ENCODE peak calls at places on chromosomes 6 and 20, in seven cellular contexts. One of them, this sample, is unnamed. For H3K4me1, the result is how much of the 10 kb centered on the place peaks cover.

GRCh38 chr6:111601875-111602274 is 3.8 kb downstream of the TRAF3IP2 start:
- DNase-seq in spleen: no peak
- DNase-seq in HepG2: no peak
- DNase-seq in HCT116: no peak
- DNase-seq in prostate gland: peak
- DNase-seq in H1: no peak
- DNase-seq in sigmoid colon: peak
- DNase-seq in this sample: no peak

GRCh38 chr20:53980101-53980500 is 90.3 kb downstream of the BCAS1 start:
- DNase-seq in spleen: no peak
- DNase-seq in HepG2: no peak
- DNase-seq in HCT116: no peak
- DNase-seq in prostate gland: no peak
- DNase-seq in H1: no peak
- DNase-seq in sigmoid colon: no peak
- DNase-seq in this sample: no peak

GRCh38 chr6:140623498-140623897 is 1249.0 kb upstream of the CITED2 start:
- DNase-seq in spleen: no peak
- DNase-seq in HepG2: no peak
- DNase-seq in HCT116: peak
- DNase-seq in prostate gland: no peak
- DNase-seq in H1: no peak
- DNase-seq in sigmoid colon: no peak
- DNase-seq in this sample: no peak

GRCh38 chr20:44573501-44573869 is 8.9 kb upstream of the PKIG start:
- DNase-seq in spleen: no peak
- DNase-seq in HepG2: no peak
- DNase-seq in HCT116: no peak
- DNase-seq in prostate gland: no peak
- DNase-seq in H1: no peak
- DNase-seq in sigmoid colon: no peak
- DNase-seq in this sample: no peak

GRCh38 chr6:124964764-124965105 is 2.5 kb downstream of the RNF217 start:
- DNase-seq in spleen: no peak
- DNase-seq in HepG2: no peak
- DNase-seq in HCT116: no peak
- DNase-seq in prostate gland: no peak
- DNase-seq in H1: no peak
- DNase-seq in sigmoid colon: no peak
- DNase-seq in this sample: no peak

GRCh38 chr6:90468080-90468479 is 118.8 kb downstream of the MAP3K7 start:
- DNase-seq in spleen: no peak
- DNase-seq in HepG2: no peak
- DNase-seq in HCT116: no peak
- DNase-seq in prostate gland: no peak
- DNase-seq in H1: no peak
- DNase-seq in sigmoid colon: no peak
- DNase-seq in this sample: no peak

GRCh38 chr6:146357578-146358340 is 185.9 kb upstream of the RAB32 start:
- DNase-seq in spleen: no peak
- DNase-seq in HepG2: no peak
- DNase-seq in HCT116: no peak
- DNase-seq in prostate gland: no peak
- DNase-seq in H1: no peak
- DNase-seq in sigmoid colon: no peak
- DNase-seq in this sample: no peak

GRCh38 chr6:1240766-1241165 is 71.1 kb upstream of the FOXQ1 start:
- DNase-seq in spleen: no peak
- DNase-seq in HepG2: no peak
- DNase-seq in HCT116: no peak
- DNase-seq in prostate gland: no peak
- DNase-seq in H1: no peak
- DNase-seq in sigmoid colon: no peak
- DNase-seq in this sample: no peak

GRCh38 chr6:75213732-75214131 is 7.9 kb upstream of the COL12A1 start:
- DNase-seq in spleen: no peak
- DNase-seq in HepG2: no peak
- DNase-seq in HCT116: no peak
- DNase-seq in prostate gland: no peak
- DNase-seq in H1: no peak
- DNase-seq in sigmoid colon: no peak
- DNase-seq in this sample: no peak

GRCh38 chr6:157779705-157780604 is 43.1 kb upstream of the SNX9 start:
- DNase-seq in spleen: no peak
- DNase-seq in HepG2: no peak
- DNase-seq in HCT116: no peak
- DNase-seq in prostate gland: no peak
- DNase-seq in H1: no peak
- DNase-seq in sigmoid colon: no peak
- DNase-seq in this sample: no peak

GRCh38 chr20:24419786-24420185 is 49.6 kb upstream of the SYNDIG1 start:
- DNase-seq in spleen: no peak
- DNase-seq in HepG2: no peak
- DNase-seq in HCT116: no peak
- DNase-seq in prostate gland: no peak
- DNase-seq in H1: no peak
- DNase-seq in sigmoid colon: no peak
- DNase-seq in this sample: no peak
- TF ChIP-seq POLR2AphosphoS5 in spleen: no peak
- TF ChIP-seq POLR2AphosphoS5 in HepG2: no peak
- TF ChIP-seq POLR2AphosphoS5 in HCT116: no peak
- TF ChIP-seq POLR2AphosphoS5 in prostate gland: no peak
- TF ChIP-seq POLR2AphosphoS5 in H1: no peak
- TF ChIP-seq POLR2AphosphoS5 in sigmoid colon: no peak
- TF ChIP-seq POLR2AphosphoS5 in this sample: no peak

DNA sequence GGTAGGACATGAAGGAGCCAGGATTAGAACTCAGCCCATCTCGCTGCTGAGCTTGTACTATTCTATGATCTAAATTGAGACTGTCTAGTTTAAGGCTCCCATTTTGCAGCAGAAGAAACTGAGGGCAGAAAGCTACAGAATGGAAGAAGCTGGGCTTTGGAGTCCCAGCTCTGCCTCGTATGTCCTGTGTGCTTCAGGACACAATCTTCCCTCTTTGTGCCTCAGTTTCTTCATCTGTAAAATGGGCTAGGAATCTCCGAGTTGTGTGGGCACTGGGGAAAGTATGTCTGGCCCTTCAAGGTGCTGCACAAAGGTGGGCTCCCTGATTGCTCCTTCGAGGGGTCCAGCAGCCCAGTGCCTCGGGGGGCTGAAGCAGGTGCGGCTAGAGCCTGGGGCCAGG is 20.7 kb downstream of the NOL4L start:
- DNase-seq in spleen: no peak
- DNase-seq in HepG2: no peak
- DNase-seq in HCT116: no peak
- DNase-seq in prostate gland: no peak
- DNase-seq in H1: no peak
- DNase-seq in sigmoid colon: no peak
- DNase-seq in this sample: no peak
- H3K4me1 ChIP-seq in spleen: half or more
- H3K4me1 ChIP-seq in HepG2: half or more
- H3K4me1 ChIP-seq in HCT116: under half
- H3K4me1 ChIP-seq in prostate gland: under half
- H3K4me1 ChIP-seq in H1: under half
- H3K4me1 ChIP-seq in sigmoid colon: under half
- H3K4me1 ChIP-seq in this sample: under half

DNA sequence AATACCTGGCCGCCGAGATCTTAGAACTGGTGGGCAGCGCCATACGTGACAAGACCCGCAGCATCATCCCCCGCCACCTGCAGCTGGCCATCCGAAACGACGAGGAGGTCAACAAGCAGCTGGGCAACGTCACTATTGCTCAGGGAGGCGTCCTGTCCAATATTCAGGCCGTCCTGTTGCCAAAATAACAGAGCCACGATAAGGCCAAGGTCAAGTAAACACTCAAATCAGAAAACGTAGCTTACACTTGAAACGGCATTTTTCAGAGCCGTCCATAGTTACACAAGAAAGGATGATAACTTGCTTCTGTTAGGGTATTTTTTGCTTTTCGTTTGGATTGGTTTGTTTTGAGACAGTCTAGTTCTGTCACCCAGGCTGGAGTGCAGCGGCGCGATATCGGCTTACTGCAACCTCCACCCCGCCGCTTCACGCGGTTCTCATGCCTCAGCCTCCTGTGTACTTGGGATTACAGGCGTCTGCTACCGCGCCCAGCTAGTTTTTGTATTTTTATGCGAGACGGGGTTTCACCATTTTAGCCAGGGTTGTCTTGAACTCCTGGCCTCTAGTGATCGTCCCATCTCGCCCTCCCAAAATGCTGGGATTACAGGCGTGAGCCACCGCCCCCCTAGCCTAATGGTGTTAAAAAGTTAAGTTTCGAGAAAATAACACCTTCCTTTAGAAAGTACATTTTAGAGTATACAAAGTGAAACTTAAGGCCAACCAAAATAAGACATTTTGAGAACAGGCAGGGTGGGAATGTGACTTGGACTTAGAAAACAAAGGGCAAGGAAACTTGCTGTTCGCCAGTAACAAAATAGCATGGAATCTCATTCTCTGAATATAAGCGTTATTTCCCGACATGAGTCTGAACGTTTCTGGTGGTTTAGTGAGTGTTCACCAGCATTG is 42.8 kb upstream of the HFE start:
- DNase-seq in spleen: peak
- DNase-seq in HepG2: peak
- DNase-seq in HCT116: no peak
- DNase-seq in prostate gland: peak
- DNase-seq in H1: no peak
- DNase-seq in sigmoid colon: peak
- DNase-seq in this sample: no peak
- TF ChIP-seq POLR2A in spleen: no peak
- TF ChIP-seq POLR2A in HepG2: peak
- TF ChIP-seq POLR2A in HCT116: no peak
- TF ChIP-seq POLR2A in prostate gland: no peak
- TF ChIP-seq POLR2A in H1: no peak
- TF ChIP-seq POLR2A in sigmoid colon: no peak
- TF ChIP-seq POLR2A in this sample: no peak

GRCh38 chr6:138882369-138883017 is 86.6 kb downstream of the ECT2L start:
- DNase-seq in spleen: no peak
- DNase-seq in HepG2: no peak
- DNase-seq in HCT116: no peak
- DNase-seq in prostate gland: no peak
- DNase-seq in H1: no peak
- DNase-seq in sigmoid colon: no peak
- DNase-seq in this sample: no peak
- TF ChIP-seq POLR2AphosphoS5 in spleen: no peak
- TF ChIP-seq POLR2AphosphoS5 in HepG2: no peak
- TF ChIP-seq POLR2AphosphoS5 in HCT116: no peak
- TF ChIP-seq POLR2AphosphoS5 in prostate gland: no peak
- TF ChIP-seq POLR2AphosphoS5 in H1: no peak
- TF ChIP-seq POLR2AphosphoS5 in sigmoid colon: no peak
- TF ChIP-seq POLR2AphosphoS5 in this sample: no peak

DNA sequence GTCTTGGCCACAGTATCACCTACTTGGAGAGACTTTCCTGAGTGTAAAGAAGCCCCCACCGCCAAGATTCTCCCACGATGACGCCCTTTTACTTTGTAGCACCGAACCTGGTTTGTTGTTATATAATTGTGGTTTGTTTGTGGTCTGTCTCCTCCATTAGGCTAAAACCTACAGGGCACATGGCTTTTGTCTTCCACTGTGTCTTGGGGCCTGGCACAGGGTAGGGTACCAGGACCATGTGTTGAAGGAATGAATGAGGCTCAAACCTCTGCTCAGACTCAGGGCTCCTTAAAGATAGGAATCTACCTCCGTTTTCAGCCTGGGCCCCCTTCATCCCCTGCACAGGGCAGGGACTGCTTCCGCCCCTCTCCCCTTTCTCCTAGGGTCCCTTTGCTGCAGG is 59.4 kb upstream of the CCDC167 start:
- DNase-seq in spleen: no peak
- DNase-seq in HepG2: no peak
- DNase-seq in HCT116: no peak
- DNase-seq in prostate gland: no peak
- DNase-seq in H1: no peak
- DNase-seq in sigmoid colon: no peak
- DNase-seq in this sample: no peak
- H3K4me1 ChIP-seq in spleen: half or more
- H3K4me1 ChIP-seq in HepG2: under half
- H3K4me1 ChIP-seq in HCT116: under half
- H3K4me1 ChIP-seq in prostate gland: under half
- H3K4me1 ChIP-seq in H1: under half
- H3K4me1 ChIP-seq in sigmoid colon: under half
- H3K4me1 ChIP-seq in this sample: under half

DNA sequence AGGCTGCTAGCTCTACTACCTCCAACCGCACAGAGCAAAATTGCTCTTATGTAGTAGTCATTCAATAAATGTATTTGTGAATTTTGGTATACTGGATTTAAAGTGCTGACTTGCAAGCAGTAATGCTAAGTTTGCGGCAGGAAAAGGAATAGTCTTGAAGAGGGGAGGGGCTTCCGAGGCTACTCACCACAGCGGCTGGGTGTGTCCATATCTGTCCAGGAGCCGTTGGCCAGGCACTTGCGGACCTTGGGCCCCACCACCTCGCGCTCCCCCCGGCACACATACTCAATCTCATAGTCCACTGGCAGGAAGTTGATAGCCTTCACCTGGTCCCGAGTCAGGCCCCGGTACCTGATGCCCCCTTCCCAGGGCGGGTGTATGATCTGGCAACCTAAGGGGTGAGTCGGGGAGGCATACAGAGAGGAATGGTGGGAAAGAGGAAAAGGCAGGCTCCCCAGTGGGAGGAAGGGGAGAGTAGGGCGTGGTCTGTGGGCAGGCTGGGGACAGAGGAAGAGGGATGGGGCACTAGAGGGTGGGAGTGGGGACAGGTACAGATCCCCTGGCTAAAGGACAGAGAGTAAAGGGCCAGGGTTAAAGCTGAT is 1.7 kb downstream of the GABBR1 start:
- DNase-seq in spleen: no peak
- DNase-seq in HepG2: no peak
- DNase-seq in HCT116: no peak
- DNase-seq in prostate gland: no peak
- DNase-seq in H1: no peak
- DNase-seq in sigmoid colon: no peak
- DNase-seq in this sample: no peak
- TF ChIP-seq POLR2A in spleen: no peak
- TF ChIP-seq POLR2A in HepG2: no peak
- TF ChIP-seq POLR2A in HCT116: no peak
- TF ChIP-seq POLR2A in prostate gland: no peak
- TF ChIP-seq POLR2A in H1: no peak
- TF ChIP-seq POLR2A in sigmoid colon: no peak
- TF ChIP-seq POLR2A in this sample: no peak